ENCODE peak calls at places on chromosomes 6 and 20, in six cellular contexts. W is K562, E is H1, G is HepG2, F is SK-N-SH, S is HCT116. C is an unnamed sample. For H3K36me3, the result is how much of the 10 kb centered on the place peaks cover.

GRCh38 chr6:153625089-153625488 is 414.0 kb upstream of the OPRM1 start:
- DNase-seq in W (no peak), E (no peak), G (no peak), F (no peak), S (no peak), C (no peak)

GRCh38 chr6:107132330-107132954 is 17.1 kb upstream of the BEND3 start:
- DNase-seq in W (no peak), E (no peak), G (peak), F (peak), S (peak), C (no peak)

GRCh38 chr6:152124432-152125074 is 317.1 kb downstream of the ESR1 start:
- DNase-seq in W (peak), E (no peak), G (peak), F (peak), S (peak), C (peak)

GRCh38 chr6:107786179-107786578 is 37.9 kb downstream of the SCML4 start:
- DNase-seq in W (no peak), E (no peak), G (no peak), F (no peak), S (no peak), C (no peak)

GRCh38 chr20:21396045-21396893 is 1.1 kb downstream of the NKX2-4 start:
- DNase-seq in W (no peak), E (no peak), G (no peak), F (peak), S (no peak), C (no peak)

GRCh38 chr6:170022827-170023619 is 267.9 kb downstream of the DLL1 start:
- DNase-seq in W (no peak), E (no peak), G (no peak), F (no peak), S (no peak), C (no peak)

GRCh38 chr6:147382945-147383554 is 125.4 kb upstream of the SAMD5 start:
- DNase-seq in W (peak), E (no peak), G (peak), F (no peak), S (peak), C (no peak)

GRCh38 chr20:49936153-49937022 is at the start of gene RNF114:
- DNase-seq in W (peak), E (peak), G (peak), F (peak), S (peak), C (no peak)

GRCh38 chr20:58986968-58987517 is 6.0 kb downstream of the NELFCD start:
- DNase-seq in W (no peak), E (no peak), G (no peak), F (peak), S (no peak), C (no peak)

GRCh38 chr20:58003525-58003924 is 224.9 kb downstream of the ANKRD60 start:
- DNase-seq in W (peak), E (no peak), G (no peak), F (no peak), S (no peak), C (no peak)

GRCh38 chr6:130624046-130624445 is 203.2 kb upstream of the SMLR1 start:
- DNase-seq in W (no peak), E (no peak), G (no peak), F (no peak), S (no peak), C (no peak)

GRCh38 chr6:99833034-99833433 is 161.0 kb downstream of the MCHR2 start:
- DNase-seq in W (no peak), E (no peak), G (no peak), F (no peak), S (no peak), C (no peak)

GRCh38 chr6:151339369-151339768 is 52.0 kb downstream of the ZBTB2 start:
- DNase-seq in W (no peak), E (no peak), G (no peak), F (no peak), S (no peak), C (no peak)

GRCh38 chr6:152981989-152982767 is 663 bp downstream of the FBXO5 start:
- DNase-seq in W (peak), E (no peak), G (no peak), F (peak), S (no peak), C (no peak)

DNA sequence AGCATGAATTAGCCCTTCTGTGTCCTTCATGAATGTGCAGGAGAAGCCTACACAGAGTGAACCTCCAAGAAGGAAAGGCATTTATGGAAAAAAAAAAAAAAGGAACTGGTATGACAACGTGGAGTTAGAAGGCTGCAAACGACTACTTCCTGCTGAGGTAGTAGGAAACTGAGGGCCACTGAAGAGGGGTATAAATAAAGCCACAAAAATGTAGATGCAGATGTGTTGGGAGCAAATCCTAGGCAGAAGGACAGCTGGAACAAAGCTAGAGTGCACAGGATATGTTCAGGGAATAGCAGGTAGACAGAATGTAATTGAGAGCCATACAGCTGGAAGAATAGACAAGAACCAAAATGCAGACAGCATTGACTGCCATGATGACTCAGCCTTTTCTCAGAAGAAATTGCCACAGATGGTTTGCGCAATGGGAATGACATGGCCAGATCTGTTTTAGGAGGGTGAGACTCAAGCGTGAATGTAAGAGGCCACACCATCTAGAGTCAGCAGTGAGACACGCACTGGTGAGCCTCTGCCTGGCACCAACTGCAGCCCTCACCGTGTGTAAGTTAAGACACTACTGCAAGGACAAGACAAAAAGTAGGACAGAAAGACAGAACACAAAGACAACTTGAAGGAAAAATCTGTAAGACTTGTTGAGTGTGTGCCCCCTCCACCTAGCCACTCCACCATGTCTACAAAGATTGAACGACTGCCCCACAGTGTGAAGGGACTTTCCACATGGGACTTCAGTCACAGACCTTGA is 79.8 kb downstream of the KIF13A start:
- DNase-seq in W (peak), E (no peak), G (peak), F (no peak), S (peak), C (peak)
- TF ChIP-seq CTCF in W (peak), E (no peak), G (no peak), F (no peak), S (no peak), C (no peak)

GRCh38 chr20:36712775-36713174 is 33.1 kb downstream of the NDRG3 start:
- DNase-seq in W (no peak), E (no peak), G (no peak), F (no peak), S (no peak), C (no peak)

GRCh38 chr20:36703530-36703929 is 42.4 kb downstream of the NDRG3 start:
- DNase-seq in W (no peak), E (no peak), G (no peak), F (no peak), S (no peak), C (no peak)

DNA sequence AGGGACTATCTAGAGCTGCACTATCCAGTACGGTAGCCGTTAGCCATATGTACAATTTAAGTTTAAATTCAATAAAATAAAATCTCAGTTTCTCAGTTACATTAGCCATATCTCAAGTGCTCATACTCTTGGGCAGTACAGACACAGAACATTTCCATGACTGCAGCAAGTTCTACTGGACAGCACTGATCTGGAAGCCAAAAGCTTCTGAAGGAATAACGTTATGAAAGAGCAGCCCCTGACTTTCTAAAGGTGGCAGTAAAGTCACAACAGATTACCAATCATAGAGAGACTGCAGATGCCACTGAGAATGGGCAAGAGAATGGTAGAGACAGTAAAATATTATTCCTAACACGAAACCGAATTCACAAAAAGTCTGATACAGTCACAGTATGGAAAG is 36.8 kb downstream of the NDRG3 start:
- DNase-seq in W (no peak), E (no peak), G (no peak), F (no peak), S (no peak), C (no peak)
- TF ChIP-seq SIN3A in W (no peak), E (no peak), G (no peak), F (no peak), S (no peak), C (no peak)

GRCh38 chr6:24858154-24858801 is 59.6 kb upstream of the ARMH2 start:
- DNase-seq in W (no peak), E (no peak), G (no peak), F (no peak), S (no peak), C (no peak)

GRCh38 chr6:24855389-24856245 is 56.9 kb upstream of the ARMH2 start:
- DNase-seq in W (peak), E (peak), G (peak), F (peak), S (peak), C (peak)

GRCh38 chr6:24854077-24854670 is 55.5 kb upstream of the ARMH2 start:
- DNase-seq in W (no peak), E (no peak), G (no peak), F (no peak), S (no peak), C (no peak)

GRCh38 chr6:24856954-24857670 is 58.4 kb upstream of the ARMH2 start:
- DNase-seq in W (no peak), E (no peak), G (no peak), F (no peak), S (no peak), C (no peak)

GRCh38 chr6:24856246-24856599 is 57.5 kb upstream of the ARMH2 start:
- DNase-seq in W (no peak), E (no peak), G (no peak), F (no peak), S (no peak), C (no peak)
- H3K36me3 ChIP-seq in W (under half), E (under half), G (under half), F (under half), S (under half), C (under half)

DNA sequence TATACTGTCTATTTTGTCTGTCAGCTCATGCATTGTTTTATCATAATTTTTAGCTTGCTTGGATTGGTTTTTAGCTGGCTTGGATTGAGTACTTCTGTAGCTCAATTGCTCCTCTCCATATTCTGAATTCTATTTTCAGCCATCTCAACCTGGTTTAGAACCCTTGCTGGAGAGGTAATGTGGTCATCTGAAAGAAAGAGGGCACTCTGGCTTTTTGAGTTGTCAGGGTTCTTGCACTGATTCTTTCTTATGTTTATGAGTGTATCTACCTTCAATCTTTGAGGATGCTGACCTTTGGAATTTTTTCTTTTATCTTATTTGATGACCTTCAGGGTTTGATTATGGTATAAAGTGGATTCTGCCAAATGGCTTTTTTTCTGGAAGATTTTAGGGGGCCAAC is 632.7 kb upstream of the ID4 start:
- DNase-seq in W (no peak), E (no peak), G (no peak), F (no peak), S (no peak), C (no peak)
- TF ChIP-seq CTCF in W (no peak), E (peak), G (no peak), F (no peak), S (peak), C (peak)

GRCh38 chr6:35147101-35147885 is 6.2 kb upstream of the TCP11 start:
- DNase-seq in W (no peak), E (no peak), G (no peak), F (no peak), S (no peak), C (no peak)

GRCh38 chr6:35149891-35150566 is 8.9 kb upstream of the TCP11 start:
- DNase-seq in W (peak), E (no peak), G (no peak), F (no peak), S (no peak), C (no peak)

GRCh38 chr6:35145757-35146156 is 4.6 kb upstream of the TCP11 start:
- DNase-seq in W (no peak), E (no peak), G (no peak), F (no peak), S (no peak), C (no peak)

GRCh38 chr6:35148167-35148741 is 7.1 kb upstream of the TCP11 start:
- DNase-seq in W (no peak), E (peak), G (no peak), F (no peak), S (no peak), C (no peak)

GRCh38 chr6:35146453-35146852 is 5.3 kb upstream of the TCP11 start:
- DNase-seq in W (no peak), E (no peak), G (peak), F (peak), S (peak), C (no peak)
- TF ChIP-seq SIN3A in W (no peak), E (no peak), G (no peak), F (no peak), S (no peak), C (no peak)